ENCODE peak calls at places on chromosomes 6 and 20, in six cellular contexts. B is pancreas, R is HFF-Myc, H is fibroblast of mammary gland, Z is SK-N-SH, F is foreskin fibroblast. C is an unnamed sample.

GRCh38 chr6:47234258-47234933 is 75.3 kb downstream of the TNFRSF21 start:
- DNase-seq in Z (no peak), H (no peak), R (no peak), B (peak), F (no peak), C (no peak)

GRCh38 chr20:24660651-24661050 is 191.2 kb downstream of the SYNDIG1 start:
- DNase-seq in H (no peak), F (no peak), B (no peak), Z (no peak), R (no peak), C (no peak)

GRCh38 chr20:11108102-11108842 is 434.5 kb upstream of the JAG1 start:
- DNase-seq in H (peak), F (no peak), Z (no peak), B (no peak), R (no peak), C (no peak)

GRCh38 chr6:42295181-42295580 is 77.5 kb upstream of the MRPS10 start:
- DNase-seq in B (no peak), H (peak), R (no peak), F (no peak), Z (no peak), C (peak)

GRCh38 chr6:117521785-117522502 is 39.5 kb downstream of the DCBLD1 start:
- DNase-seq in H (no peak), R (no peak), F (no peak), B (no peak), Z (no peak), C (no peak)

GRCh38 chr20:15248618-15249395 is 911.4 kb upstream of the FLRT3 start:
- DNase-seq in H (no peak), B (no peak), F (no peak), R (no peak), Z (no peak), C (no peak)

GRCh38 chr6:116298273-116298672 is 18.5 kb upstream of the TSPYL1 start:
- DNase-seq in H (no peak), B (no peak), F (no peak), R (no peak), Z (no peak), C (no peak)

GRCh38 chr20:663315-664090 is 10.5 kb upstream of the SRXN1 start:
- DNase-seq in R (no peak), B (no peak), H (peak), Z (no peak), F (no peak), C (no peak)

GRCh38 chr20:60242836-60243520 is 284.8 kb downstream of the CDH26 start:
- DNase-seq in B (no peak), R (no peak), F (peak), Z (no peak), H (peak), C (peak)

GRCh38 chr6:151806757-151807512 is 547 bp upstream of the ESR1 start:
- DNase-seq in Z (peak), B (no peak), R (no peak), F (no peak), H (peak), C (peak)

GRCh38 chr6:151803743-151804142 is 3.7 kb upstream of the ESR1 start:
- DNase-seq in F (no peak), H (no peak), B (no peak), Z (no peak), R (no peak), C (no peak)

GRCh38 chr6:151804585-151805285 is 2.7 kb upstream of the ESR1 start:
- DNase-seq in B (no peak), H (no peak), Z (no peak), F (no peak), R (no peak), C (no peak)

GRCh38 chr6:151807513-151808330 is at the start of gene ESR1:
- DNase-seq in H (peak), F (peak), B (peak), R (no peak), Z (peak), C (no peak)

DNA sequence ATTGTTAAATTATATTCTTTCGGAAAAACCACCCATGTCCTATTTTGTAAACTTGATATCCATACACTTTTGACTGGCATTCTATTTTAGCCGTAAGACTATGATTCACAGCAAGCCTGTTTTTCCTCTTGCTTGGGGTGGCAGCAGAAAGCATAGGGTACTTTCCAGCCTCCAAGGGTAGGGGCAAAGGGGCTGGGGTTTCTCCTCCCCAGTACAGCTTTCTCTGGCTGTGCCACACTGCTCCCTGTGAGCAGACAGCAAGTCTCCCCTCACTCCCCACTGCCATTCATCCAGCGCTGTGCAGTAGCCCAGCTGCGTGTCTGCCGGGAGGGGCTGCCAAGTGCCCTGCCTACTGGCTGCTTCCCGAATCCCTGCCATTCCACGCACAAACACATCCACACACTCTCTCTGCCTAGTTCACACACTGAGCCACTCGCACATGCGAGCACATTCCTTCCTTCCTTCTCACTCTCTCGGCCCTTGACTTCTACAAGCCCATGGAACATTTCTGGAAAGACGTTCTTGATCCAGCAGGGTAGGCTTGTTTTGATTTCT is 2.1 kb upstream of the ESR1 start:
- DNase-seq in B (no peak), F (peak), H (no peak), R (no peak), Z (peak), C (no peak)
- H3K4me3 ChIP-seq in B (no peak), F (no peak), H (no peak), R (no peak), Z (no peak), C (no peak)

GRCh38 chr6:34982424-34982852 is 93.4 kb downstream of the ANKS1A start:
- DNase-seq in R (no peak), B (no peak), H (peak), Z (no peak), F (no peak), C (peak)
- TF ChIP-seq CTCF in R (peak), B (no peak), H (peak), Z (peak), F (peak), C (peak)

DNA sequence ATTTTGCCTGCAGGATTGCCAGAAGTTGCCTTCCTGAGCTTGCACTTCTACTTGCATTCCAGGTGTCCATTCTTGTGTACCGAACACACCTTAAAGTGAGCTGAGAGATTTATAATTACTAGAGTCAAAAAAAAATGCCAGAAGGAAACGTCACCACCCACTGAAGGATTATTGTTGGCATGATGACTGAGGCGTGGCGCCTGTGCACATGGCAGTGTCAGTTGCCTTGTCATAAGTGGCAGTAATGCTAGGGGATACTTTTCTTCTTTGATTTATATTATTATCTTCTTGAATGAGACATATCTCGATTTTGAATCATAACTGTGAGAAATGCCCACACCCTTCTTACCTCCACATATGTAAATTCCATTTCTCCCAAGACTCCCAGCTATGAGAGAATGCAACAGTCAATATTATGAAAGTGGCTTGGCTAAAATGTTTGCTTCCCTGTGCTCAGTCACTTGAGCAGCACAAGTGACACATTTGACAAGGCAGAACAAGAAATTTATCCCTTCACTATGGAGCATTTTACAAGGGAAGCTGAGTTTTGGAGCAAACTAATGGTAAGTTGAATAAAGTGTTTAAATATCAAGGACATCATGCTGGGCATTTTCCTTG is 149.5 kb upstream of the SASH1 start:
- DNase-seq in Z (no peak), B (no peak), F (no peak), H (peak), R (no peak), C (no peak)
- H3K4me3 ChIP-seq in Z (no peak), B (no peak), F (no peak), H (no peak), R (no peak), C (no peak)

GRCh38 chr6:104143757-104144156 is 716.0 kb downstream of the HACE1 start:
- DNase-seq in B (no peak), F (no peak), H (no peak), R (no peak), Z (no peak), C (no peak)
- TF ChIP-seq CTCF in B (no peak), F (no peak), H (no peak), R (no peak), Z (no peak), C (no peak)

GRCh38 chr6:154343473-154344308 is 12.9 kb downstream of the IPCEF1 start:
- DNase-seq in Z (no peak), R (peak), F (peak), B (peak), H (peak), C (peak)

GRCh38 chr6:154337423-154338005 is 19.1 kb downstream of the IPCEF1 start:
- DNase-seq in R (no peak), H (no peak), B (no peak), Z (no peak), F (no peak), C (no peak)

GRCh38 chr6:154345811-154346210 is 10.8 kb downstream of the IPCEF1 start:
- DNase-seq in F (no peak), H (no peak), Z (no peak), R (no peak), B (no peak), C (no peak)

GRCh38 chr6:154341876-154342275 is 14.7 kb downstream of the IPCEF1 start:
- DNase-seq in R (no peak), F (no peak), H (no peak), Z (no peak), B (no peak), C (no peak)

GRCh38 chr6:154341326-154341725 is 15.3 kb downstream of the IPCEF1 start:
- DNase-seq in H (no peak), F (no peak), B (no peak), Z (no peak), R (no peak), C (no peak)
- H3K4me3 ChIP-seq in H (no peak), F (no peak), B (no peak), Z (no peak), R (no peak), C (no peak)

GRCh38 chr6:29696147-29697129 is 15.5 kb upstream of the ZFP57 start:
- DNase-seq in Z (no peak), F (peak), H (peak), B (no peak), R (no peak), C (no peak)
- TF ChIP-seq CTCF in Z (peak), F (peak), H (peak), B (no peak), R (peak), C (peak)

GRCh38 chr6:14638932-14639875 is 521.6 kb downstream of the CD83 start:
- DNase-seq in F (peak), Z (peak), H (peak), R (peak), B (no peak), C (peak)
- H3K4me3 ChIP-seq in F (peak), Z (no peak), H (no peak), R (no peak), B (no peak), C (peak)

DNA sequence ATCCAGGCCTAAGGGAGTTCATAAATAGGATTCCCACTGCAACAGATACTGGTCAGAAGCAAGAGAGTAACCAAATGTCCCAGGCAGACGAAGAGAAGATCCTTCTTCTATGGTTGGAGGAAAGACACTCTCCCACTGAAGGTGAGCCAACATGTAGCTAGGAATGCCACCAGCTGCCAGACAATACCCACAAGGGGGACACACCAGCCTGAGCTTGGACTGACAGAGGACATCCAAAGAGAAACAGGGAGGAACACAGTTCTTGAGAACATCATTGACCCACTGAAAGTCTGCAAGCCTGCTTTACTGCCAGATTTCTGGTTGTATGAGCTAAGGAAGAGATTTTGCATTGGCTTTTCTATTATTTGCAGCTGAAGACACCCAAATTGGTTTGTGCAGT is 80.1 kb downstream of the PXDC1 start:
- DNase-seq in F (no peak), Z (no peak), H (no peak), R (no peak), B (no peak), C (no peak)
- TF ChIP-seq CTCF in F (no peak), Z (no peak), H (no peak), R (no peak), B (no peak), C (no peak)

DNA sequence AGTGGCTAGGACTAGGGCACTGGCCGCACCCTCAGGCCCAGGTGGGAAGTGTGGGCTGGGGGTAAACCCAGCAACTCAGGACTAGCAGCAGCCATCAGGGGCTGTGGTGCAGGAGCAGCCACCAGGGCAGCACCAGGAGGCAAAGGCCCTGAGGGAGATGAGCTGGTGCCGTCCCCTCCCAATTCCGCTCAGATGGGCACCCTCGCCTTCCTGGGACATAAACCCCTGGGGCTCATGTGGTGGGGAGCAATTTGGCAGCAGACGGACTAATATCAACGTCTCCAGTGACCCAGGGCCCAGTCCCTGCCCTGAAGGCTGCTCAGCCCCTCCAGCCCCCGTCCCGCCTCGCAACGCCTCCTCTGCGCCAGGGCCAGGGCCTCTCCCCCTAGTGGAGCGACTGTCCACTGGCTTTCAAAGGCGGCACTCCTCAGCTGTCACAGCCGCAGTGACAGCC is 349.7 kb downstream of the ZFAND3 start:
- DNase-seq in R (no peak), H (no peak), B (no peak), Z (no peak), F (no peak), C (no peak)
- H3K4me3 ChIP-seq in R (no peak), H (no peak), B (no peak), Z (no peak), F (no peak), C (no peak)

GRCh38 chr6:548517-548916 is 108.4 kb downstream of the HUS1B start:
- DNase-seq in H (no peak), Z (no peak), R (no peak), B (no peak), F (no peak), C (no peak)

GRCh38 chr6:548091-548490 is 108.8 kb downstream of the HUS1B start:
- DNase-seq in B (no peak), F (no peak), H (no peak), R (no peak), Z (no peak), C (no peak)

GRCh38 chr6:551829-552350 is 105.0 kb downstream of the HUS1B start:
- DNase-seq in B (no peak), R (no peak), H (no peak), Z (no peak), F (no peak), C (no peak)

GRCh38 chr6:549901-550300 is 107.0 kb downstream of the HUS1B start:
- DNase-seq in F (no peak), R (no peak), B (no peak), H (no peak), Z (no peak), C (no peak)

GRCh38 chr6:551405-551804 is 105.5 kb downstream of the HUS1B start:
- DNase-seq in Z (peak), F (peak), B (no peak), R (peak), H (peak), C (peak)
- TF ChIP-seq CTCF in Z (no peak), F (peak), B (no peak), R (peak), H (peak), C (peak)

C was measured in astrocyte of the spinal cord.